ENCODE peak calls at places on chromosomes 2 and 18, in six cellular contexts. L is endothelial cell, I is A549, S is fibroblast of lung, R is ovary, U is cardiac fibroblast. H is an unnamed sample.

GRCh38 chr2:104860141-104860790 is 6.4 kb downstream of the POU3F3 start:
- DNase-seq in S (no peak), I (no peak), R (no peak), U (no peak), L (no peak), H (no peak)

GRCh38 chr18:38801640-38802039 is 1236.0 kb upstream of the CELF4 start:
- DNase-seq in S (no peak), R (no peak), U (no peak), I (no peak), L (no peak), H (no peak)

GRCh38 chr18:20966795-20967194 is 144.8 kb downstream of the ROCK1 start:
- DNase-seq in R (no peak), L (no peak), S (no peak), U (no peak), I (no peak), H (no peak)

GRCh38 chr2:74250189-74250631 is 51.8 kb downstream of the MTHFD2 start:
- DNase-seq in R (peak), S (peak), L (peak), U (peak), I (peak), H (peak)

GRCh38 chr2:220224711-220225519 is 597.5 kb downstream of the SLC4A3 start:
- DNase-seq in I (peak), R (no peak), U (peak), L (no peak), S (peak), H (no peak)

GRCh38 chr2:148814853-148815419 is 60.1 kb upstream of the KIF5C start:
- DNase-seq in I (no peak), S (peak), L (no peak), U (peak), R (no peak), H (no peak)

GRCh38 chr2:201126308-201127127 is 10.6 kb downstream of the CFLAR start:
- DNase-seq in I (no peak), R (no peak), L (no peak), S (peak), U (peak), H (no peak)

GRCh38 chr2:151792589-151792988 is 35.6 kb downstream of the ARL5A start:
- DNase-seq in U (no peak), S (no peak), I (peak), R (no peak), L (no peak), H (no peak)

GRCh38 chr18:6793986-6794385 is 64.5 kb downstream of the ARHGAP28 start:
- DNase-seq in R (no peak), L (no peak), I (no peak), U (no peak), S (no peak), H (no peak)

GRCh38 chr2:95272299-95272751 is 1.9 kb upstream of the PROM2 start:
- DNase-seq in I (no peak), S (no peak), L (no peak), U (no peak), R (no peak), H (no peak)

GRCh38 chr2:235582081-235582686 is 88.3 kb downstream of the AGAP1 start:
- DNase-seq in I (no peak), U (no peak), S (no peak), R (no peak), L (no peak), H (no peak)

GRCh38 chr2:118665784-118666529 is 181.5 kb downstream of the EN1 start:
- DNase-seq in I (no peak), L (no peak), U (no peak), R (no peak), S (no peak), H (no peak)

GRCh38 chr2:12318427-12319057 is 398.2 kb upstream of the TRIB2 start:
- DNase-seq in L (no peak), U (peak), R (no peak), I (no peak), S (no peak), H (no peak)

GRCh38 chr2:48514591-48514990 is 15.4 kb upstream of the STON1 start:
- DNase-seq in I (no peak), R (peak), S (no peak), U (peak), L (no peak), H (no peak)

GRCh38 chr2:34907812-34908211 is 1308.7 kb upstream of the FAM98A start:
- DNase-seq in L (no peak), I (no peak), S (no peak), U (no peak), R (no peak), H (no peak)

GRCh38 chr2:225937625-225938024 is 538.1 kb downstream of the NYAP2 start:
- DNase-seq in L (no peak), R (no peak), I (no peak), U (peak), S (peak), H (no peak)

GRCh38 chr2:102018823-102019445 is 27.2 kb downstream of the IL1R2 start:
- DNase-seq in I (no peak), L (no peak), R (no peak), U (peak), S (peak), H (no peak)

GRCh38 chr18:50451100-50451842 is 76.4 kb downstream of the SKA1 start:
- DNase-seq in L (no peak), U (no peak), S (no peak), R (no peak), I (no peak), H (no peak)

GRCh38 chr2:61471905-61472805 is 1.3 kb upstream of the USP34 start:
- DNase-seq in I (peak), L (no peak), R (no peak), S (peak), U (peak), H (no peak)

GRCh38 chr2:6914829-6915228 is 2.4 kb upstream of the RNF144A start:
- DNase-seq in U (peak), S (no peak), I (peak), L (no peak), R (no peak), H (no peak)

GRCh38 chr2:75465317-75465998 is 95.3 kb downstream of the EVA1A start:
- DNase-seq in L (peak), I (peak), R (no peak), U (peak), S (peak), H (no peak)
- TF ChIP-seq CTCF in L (no peak), I (peak), R (no peak), U (peak), S (peak), H (no peak)

GRCh38 chr2:108910541-108911396 is 78.3 kb downstream of the EDAR start:
- DNase-seq in U (no peak), I (no peak), R (no peak), L (no peak), S (no peak), H (no peak)

GRCh38 chr2:108908717-108909077 is 80.3 kb downstream of the EDAR start:
- DNase-seq in L (no peak), R (no peak), I (no peak), U (no peak), S (no peak), H (no peak)

GRCh38 chr2:108907822-108908716 is 81.0 kb downstream of the EDAR start:
- DNase-seq in I (no peak), L (no peak), U (no peak), R (no peak), S (no peak), H (no peak)

GRCh38 chr2:108909917-108910515 is 79.0 kb downstream of the EDAR start:
- DNase-seq in U (no peak), I (no peak), S (no peak), R (no peak), L (no peak), H (no peak)

DNA sequence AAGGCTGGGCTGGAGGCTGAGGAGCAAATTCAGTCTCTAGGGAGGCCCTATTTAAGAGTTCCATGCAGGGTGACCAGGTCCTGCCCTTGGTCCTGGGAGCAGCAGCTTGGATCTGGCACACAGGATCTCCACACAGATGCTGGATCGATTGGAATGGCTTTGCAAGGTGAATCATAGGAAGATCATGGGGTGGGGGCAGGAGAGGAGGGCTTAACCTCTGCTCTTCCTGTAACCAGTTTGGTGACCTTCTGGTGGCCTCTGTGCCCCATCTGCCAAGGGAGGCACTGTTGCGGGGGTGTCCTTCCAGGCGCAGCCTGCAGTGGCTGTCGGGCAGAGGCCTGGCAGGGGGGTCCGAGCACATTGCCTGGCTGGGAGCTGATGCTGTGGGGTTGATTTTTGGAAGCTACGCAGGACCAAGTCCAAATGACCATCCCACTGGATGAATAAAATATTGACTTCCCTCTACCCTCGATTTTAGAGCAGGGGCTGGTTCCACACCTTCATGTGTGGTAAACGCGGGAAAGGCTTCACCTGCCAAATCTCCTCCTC is 79.7 kb downstream of the EDAR start:
- DNase-seq in R (no peak), U (no peak), S (no peak), L (no peak), I (no peak), H (no peak)
- TF ChIP-seq CTCF in R (no peak), U (no peak), S (no peak), L (no peak), I (no peak), H (no peak)

DNA sequence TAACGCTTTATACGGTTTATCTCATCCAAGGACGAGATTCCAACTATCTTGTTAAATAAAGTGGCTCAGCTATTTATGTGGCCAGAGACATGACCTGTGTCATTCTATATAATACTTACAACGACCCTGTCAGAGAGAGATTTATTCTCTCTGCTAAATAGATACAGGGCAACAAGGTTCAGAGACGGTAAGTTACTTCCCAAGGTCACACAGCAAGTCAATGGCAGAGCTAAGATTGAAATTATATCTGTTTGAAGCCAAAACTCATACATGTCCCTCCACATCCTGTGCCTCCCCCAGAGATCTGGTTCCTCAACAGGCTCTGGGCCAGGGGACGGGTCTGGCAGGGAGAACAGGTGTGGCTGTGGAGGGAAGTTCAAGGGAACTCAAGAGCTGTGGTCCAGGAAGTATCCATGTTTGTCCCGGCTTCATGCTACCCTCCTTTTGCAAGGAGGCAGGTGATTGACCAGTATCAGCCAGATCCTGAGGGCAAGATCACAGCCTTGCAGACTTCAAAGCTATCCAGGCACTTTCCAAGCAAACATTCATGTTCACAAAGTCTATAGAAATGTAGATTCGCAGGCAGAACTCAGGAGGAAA is 99.8 kb downstream of the CAPN13 start:
- DNase-seq in S (no peak), U (no peak), I (no peak), L (no peak), R (no peak), H (no peak)
- TF ChIP-seq CTCF in S (no peak), U (no peak), I (no peak), L (no peak), R (no peak), H (peak)

GRCh38 chr2:241724259-241724974 is 10.0 kb upstream of the D2HGDH start:
- DNase-seq in I (no peak), L (no peak), R (no peak), S (no peak), U (no peak), H (no peak)
- TF ChIP-seq CTCF in I (no peak), L (no peak), R (no peak), S (no peak), U (peak), H (no peak)